ENCODE peak calls at places on chromosomes 13 and 19, in six cellular contexts. L, O, J, G, S and Z are unnamed samples.

GRCh38 chr19:38898788-38899446 is 501 bp downstream of the SIRT2 start:
- DNase-seq in L (no peak), O (no peak), J (peak; percentile 10), G (no peak), S (peak; percentile 13), Z (no peak)

GRCh38 chr13:38821753-38822551 is 135.1 kb downstream of the FREM2 start:
- DNase-seq in L (no peak), O (no peak), J (no peak), G (no peak), S (no peak), Z (peak; percentile 89)

GRCh38 chr13:65597839-65598818 is 1632.0 kb downstream of the PCDH9 start:
- DNase-seq in L (no peak), O (no peak), J (peak; percentile 68), G (peak; percentile 53), S (no peak), Z (no peak)

GRCh38 chr13:110447801-110448200 is 113.7 kb downstream of the RAB20 start:
- DNase-seq in L (no peak), O (no peak), J (no peak), G (no peak), S (no peak), Z (no peak)

GRCh38 chr13:38693641-38694040 is 6.8 kb downstream of the FREM2 start:
- DNase-seq in L (no peak), O (no peak), J (no peak), G (no peak), S (no peak), Z (no peak)

GRCh38 chr13:53160211-53160610 is 131.6 kb downstream of the OLFM4 start:
- DNase-seq in L (no peak), O (no peak), J (no peak), G (no peak), S (no peak), Z (no peak)

GRCh38 chr19:35476149-35476548 is 14.1 kb downstream of the KRTDAP start:
- DNase-seq in L (no peak), O (no peak), J (no peak), G (no peak), S (no peak), Z (no peak)

GRCh38 chr13:108215428-108215827 is at the start of gene LIG4:
- DNase-seq in L (peak; percentile 87), O (peak; percentile 91), J (peak; percentile 94), G (peak; percentile 71), S (peak; percentile 84), Z (peak; percentile 92)

GRCh38 chr13:92842145-92842544 is 384.5 kb upstream of the GPC6 start:
- DNase-seq in L (no peak), O (no peak), J (peak; percentile 91), G (peak; percentile 59), S (no peak), Z (no peak)

GRCh38 chr13:97165527-97166425 is 56.4 kb upstream of the MBNL2 start:
- DNase-seq in L (no peak), O (no peak), J (no peak), G (no peak), S (no peak), Z (no peak)

GRCh38 chr13:104949840-104950805 is 1585.3 kb downstream of the EFNB2 start:
- DNase-seq in L (no peak), O (no peak), J (peak; percentile 79), G (no peak), S (no peak), Z (no peak)

GRCh38 chr13:76904507-76904906 is 18.3 kb upstream of the KCTD12 start:
- DNase-seq in L (no peak), O (no peak), J (no peak), G (no peak), S (no peak), Z (no peak)

GRCh38 chr13:26628706-26629105 is 71.2 kb downstream of the WASF3 start:
- DNase-seq in L (no peak), O (no peak), J (peak; percentile 19), G (no peak), S (peak; percentile 8), Z (no peak)

GRCh38 chr19:38666662-38667448 is 19.4 kb downstream of the ACTN4 start:
- DNase-seq in L (no peak), O (peak; percentile 76), J (peak; percentile 79), G (peak; percentile 71), S (no peak), Z (no peak)

GRCh38 chr19:13930402-13930801 is 7.8 kb downstream of the PODNL1 start:
- DNase-seq in L (no peak), O (no peak), J (no peak), G (no peak), S (no peak), Z (no peak)

GRCh38 chr19:55459950-55460657 is 1.3 kb downstream of the ISOC2 start:
- DNase-seq in L (no peak), O (no peak), J (no peak), G (no peak), S (no peak), Z (no peak)

GRCh38 chr19:1252221-1252817 is 3.9 kb downstream of the MIDN start:
- DNase-seq in L (peak; percentile 91), O (peak; percentile 91), J (peak; percentile 97), G (peak; percentile 94), S (no peak), Z (peak; percentile 91)

GRCh38 chr19:459724-460511 is 915 bp downstream of the SHC2 start:
- DNase-seq in L (peak; percentile 62), O (peak; percentile 70), J (peak; percentile 40), G (no peak), S (peak; percentile 84), Z (peak; percentile 52)

GRCh38 chr13:27783111-27783510 is 9.2 kb upstream of the GSX1 start:
- DNase-seq in L (no peak), O (no peak), J (no peak), G (no peak), S (no peak), Z (no peak)

GRCh38 chr19:912181-913079 is 589 bp downstream of the R3HDM4 start:
- DNase-seq in L (peak; percentile 51), O (no peak), J (no peak), G (no peak), S (no peak), Z (no peak)

GRCh38 chr19:7658219-7658686 is 10.6 kb upstream of the RETN start:
- DNase-seq in L (no peak), O (no peak), J (no peak), G (no peak), S (no peak), Z (no peak)

GRCh38 chr19:42474743-42475142 is 32.0 kb upstream of the CXCL17 start:
- DNase-seq in L (no peak), O (no peak), J (no peak), G (no peak), S (no peak), Z (no peak)

GRCh38 chr13:79307433-79307861 is 98.6 kb downstream of the RBM26 start:
- DNase-seq in L (no peak), O (no peak), J (no peak), G (no peak), S (no peak), Z (no peak)

GRCh38 chr13:99281811-99282263 is 23.7 kb upstream of the GPR18 start:
- DNase-seq in L (no peak), O (peak; percentile 35), J (no peak), G (peak; percentile 21), S (no peak), Z (no peak)

GRCh38 chr13:26599885-26600284 is 42.4 kb downstream of the WASF3 start:
- DNase-seq in L (no peak), O (no peak), J (no peak), G (no peak), S (no peak), Z (no peak)

GRCh38 chr19:38376576-38376975 is 2.2 kb downstream of the PSMD8 start:
- DNase-seq in L (no peak), O (no peak), J (no peak), G (no peak), S (no peak), Z (no peak)

GRCh38 chr13:46553886-46554855 is 1.2 kb downstream of the LRCH1 start:
- DNase-seq in L (peak; percentile 63), O (peak; percentile 79), J (peak; percentile 82), G (peak; percentile 47), S (peak; percentile 63), Z (peak; percentile 25)